ENCODE peak calls at places on chromosomes 6 and 20, in seven cellular contexts. One of them, this sample, is unnamed.

GRCh38 chr6:113696960-113697359 is 160.2 kb upstream of the MARCKS start:
- DNase-seq in suprapubic skin: no peak
- DNase-seq in upper lobe of right lung: no peak
- DNase-seq in foreskin keratinocyte: peak
- DNase-seq in tibial artery: no peak
- DNase-seq in uterus: no peak
- DNase-seq in A549: no peak
- DNase-seq in this sample: no peak

GRCh38 chr6:137234505-137234863 is 15.3 kb upstream of the IFNGR1 start:
- DNase-seq in foreskin keratinocyte: peak
- DNase-seq in upper lobe of right lung: no peak
- DNase-seq in uterus: no peak
- DNase-seq in tibial artery: no peak
- DNase-seq in suprapubic skin: no peak
- DNase-seq in A549: no peak
- DNase-seq in this sample: no peak

GRCh38 chr20:63740070-63740500 is 509 bp downstream of the SLC2A4RG start:
- DNase-seq in A549: no peak
- DNase-seq in foreskin keratinocyte: no peak
- DNase-seq in upper lobe of right lung: peak
- DNase-seq in uterus: peak
- DNase-seq in tibial artery: peak
- DNase-seq in suprapubic skin: no peak
- DNase-seq in this sample: peak

GRCh38 chr20:33275215-33275614 is 7.8 kb upstream of the BPIFB1 start:
- DNase-seq in A549: no peak
- DNase-seq in upper lobe of right lung: no peak
- DNase-seq in suprapubic skin: peak
- DNase-seq in uterus: no peak
- DNase-seq in foreskin keratinocyte: no peak
- DNase-seq in tibial artery: no peak
- DNase-seq in this sample: no peak

GRCh38 chr6:43716099-43716498 is 28.5 kb upstream of the MRPS18A start:
- DNase-seq in upper lobe of right lung: peak
- DNase-seq in tibial artery: no peak
- DNase-seq in uterus: peak
- DNase-seq in A549: no peak
- DNase-seq in foreskin keratinocyte: no peak
- DNase-seq in suprapubic skin: no peak
- DNase-seq in this sample: no peak

GRCh38 chr6:35465646-35466045 is 2.6 kb upstream of the RPL10A start:
- DNase-seq in upper lobe of right lung: no peak
- DNase-seq in suprapubic skin: no peak
- DNase-seq in foreskin keratinocyte: no peak
- DNase-seq in uterus: no peak
- DNase-seq in tibial artery: no peak
- DNase-seq in A549: no peak
- DNase-seq in this sample: no peak

GRCh38 chr6:67345946-67346345 is 1289.1 kb upstream of the ADGRB3 start:
- DNase-seq in uterus: no peak
- DNase-seq in foreskin keratinocyte: peak
- DNase-seq in tibial artery: no peak
- DNase-seq in upper lobe of right lung: no peak
- DNase-seq in suprapubic skin: no peak
- DNase-seq in A549: no peak
- DNase-seq in this sample: no peak

GRCh38 chr6:84764332-84765049 is at the start of gene TBX18:
- DNase-seq in upper lobe of right lung: peak
- DNase-seq in A549: peak
- DNase-seq in tibial artery: peak
- DNase-seq in suprapubic skin: peak
- DNase-seq in uterus: peak
- DNase-seq in foreskin keratinocyte: peak
- DNase-seq in this sample: peak

GRCh38 chr6:84193140-84193708 is 34.2 kb downstream of the CEP162 start:
- DNase-seq in uterus: no peak
- DNase-seq in suprapubic skin: no peak
- DNase-seq in foreskin keratinocyte: peak
- DNase-seq in A549: peak
- DNase-seq in upper lobe of right lung: no peak
- DNase-seq in tibial artery: no peak
- DNase-seq in this sample: no peak

GRCh38 chr6:111564482-111564945 is 41.2 kb downstream of the TRAF3IP2 start:
- DNase-seq in tibial artery: peak
- DNase-seq in A549: no peak
- DNase-seq in upper lobe of right lung: no peak
- DNase-seq in suprapubic skin: no peak
- DNase-seq in foreskin keratinocyte: no peak
- DNase-seq in uterus: peak
- DNase-seq in this sample: peak

GRCh38 chr20:38229376-38230252 is 30.9 kb downstream of the KIAA1755 start:
- DNase-seq in foreskin keratinocyte: no peak
- DNase-seq in A549: no peak
- DNase-seq in suprapubic skin: no peak
- DNase-seq in tibial artery: no peak
- DNase-seq in upper lobe of right lung: no peak
- DNase-seq in uterus: no peak
- DNase-seq in this sample: no peak

GRCh38 chr6:101203664-101204063 is 189.8 kb upstream of the GRIK2 start:
- DNase-seq in foreskin keratinocyte: no peak
- DNase-seq in A549: no peak
- DNase-seq in suprapubic skin: no peak
- DNase-seq in tibial artery: no peak
- DNase-seq in uterus: no peak
- DNase-seq in upper lobe of right lung: no peak
- DNase-seq in this sample: no peak

GRCh38 chr6:18389479-18389878 is 2.3 kb downstream of the RNF144B start:
- DNase-seq in uterus: no peak
- DNase-seq in foreskin keratinocyte: peak
- DNase-seq in tibial artery: no peak
- DNase-seq in upper lobe of right lung: no peak
- DNase-seq in A549: no peak
- DNase-seq in suprapubic skin: no peak
- DNase-seq in this sample: no peak

GRCh38 chr6:26196846-26197683 is 109.8 kb downstream of the HFE start:
- DNase-seq in uterus: peak
- DNase-seq in suprapubic skin: no peak
- DNase-seq in tibial artery: peak
- DNase-seq in upper lobe of right lung: no peak
- DNase-seq in A549: no peak
- DNase-seq in foreskin keratinocyte: peak
- DNase-seq in this sample: peak

GRCh38 chr20:63448050-63448449 is 24.4 kb downstream of the KCNQ2 start:
- DNase-seq in foreskin keratinocyte: no peak
- DNase-seq in A549: no peak
- DNase-seq in uterus: no peak
- DNase-seq in suprapubic skin: no peak
- DNase-seq in upper lobe of right lung: no peak
- DNase-seq in tibial artery: no peak
- DNase-seq in this sample: no peak

GRCh38 chr6:20960067-20960466 is 425.8 kb downstream of the CDKAL1 start:
- DNase-seq in suprapubic skin: no peak
- DNase-seq in uterus: no peak
- DNase-seq in upper lobe of right lung: no peak
- DNase-seq in A549: no peak
- DNase-seq in tibial artery: no peak
- DNase-seq in foreskin keratinocyte: no peak
- DNase-seq in this sample: no peak

GRCh38 chr6:39806277-39806676 is 14.1 kb downstream of the DAAM2 start:
- DNase-seq in foreskin keratinocyte: no peak
- DNase-seq in tibial artery: no peak
- DNase-seq in A549: no peak
- DNase-seq in suprapubic skin: no peak
- DNase-seq in uterus: no peak
- DNase-seq in upper lobe of right lung: no peak
- DNase-seq in this sample: no peak

GRCh38 chr6:4588163-4588562 is 188.0 kb upstream of the CDYL start:
- DNase-seq in suprapubic skin: no peak
- DNase-seq in uterus: no peak
- DNase-seq in A549: no peak
- DNase-seq in foreskin keratinocyte: no peak
- DNase-seq in upper lobe of right lung: no peak
- DNase-seq in tibial artery: no peak
- DNase-seq in this sample: no peak

GRCh38 chr20:2446845-2447244 is 23.7 kb downstream of the SNRPB start:
- DNase-seq in uterus: no peak
- DNase-seq in upper lobe of right lung: no peak
- DNase-seq in tibial artery: no peak
- DNase-seq in A549: no peak
- DNase-seq in suprapubic skin: no peak
- DNase-seq in foreskin keratinocyte: no peak
- DNase-seq in this sample: no peak

GRCh38 chr20:62159835-62160234 is 16.3 kb downstream of the SS18L1 start:
- DNase-seq in uterus: no peak
- DNase-seq in upper lobe of right lung: no peak
- DNase-seq in foreskin keratinocyte: peak
- DNase-seq in tibial artery: no peak
- DNase-seq in A549: no peak
- DNase-seq in suprapubic skin: no peak
- DNase-seq in this sample: no peak

GRCh38 chr20:17344775-17345174 is 117.9 kb downstream of the PCSK2 start:
- DNase-seq in upper lobe of right lung: no peak
- DNase-seq in tibial artery: no peak
- DNase-seq in foreskin keratinocyte: no peak
- DNase-seq in uterus: no peak
- DNase-seq in suprapubic skin: no peak
- DNase-seq in A549: no peak
- DNase-seq in this sample: no peak

GRCh38 chr6:17001188-17001587 is 100.7 kb upstream of the STMND1 start:
- DNase-seq in suprapubic skin: no peak
- DNase-seq in uterus: no peak
- DNase-seq in upper lobe of right lung: no peak
- DNase-seq in A549: no peak
- DNase-seq in tibial artery: no peak
- DNase-seq in foreskin keratinocyte: no peak
- DNase-seq in this sample: no peak

GRCh38 chr6:128518531-128519131 is 1.8 kb downstream of the PTPRK start:
- DNase-seq in uterus: no peak
- DNase-seq in upper lobe of right lung: no peak
- DNase-seq in foreskin keratinocyte: no peak
- DNase-seq in A549: no peak
- DNase-seq in tibial artery: no peak
- DNase-seq in suprapubic skin: no peak
- DNase-seq in this sample: no peak
- H3K27ac ChIP-seq in uterus: peak
- H3K27ac ChIP-seq in upper lobe of right lung: peak
- H3K27ac ChIP-seq in foreskin keratinocyte: peak
- H3K27ac ChIP-seq in A549: peak
- H3K27ac ChIP-seq in tibial artery: peak
- H3K27ac ChIP-seq in suprapubic skin: peak
- H3K27ac ChIP-seq in this sample: no peak

GRCh38 chr6:131954775-131955107 is 3.6 kb upstream of the CCN2 start:
- DNase-seq in A549: peak
- DNase-seq in suprapubic skin: no peak
- DNase-seq in tibial artery: no peak
- DNase-seq in upper lobe of right lung: no peak
- DNase-seq in uterus: peak
- DNase-seq in foreskin keratinocyte: peak
- DNase-seq in this sample: peak
- H3K27ac ChIP-seq in A549: peak
- H3K27ac ChIP-seq in suprapubic skin: no peak
- H3K27ac ChIP-seq in tibial artery: peak
- H3K27ac ChIP-seq in upper lobe of right lung: peak
- H3K27ac ChIP-seq in uterus: peak
- H3K27ac ChIP-seq in foreskin keratinocyte: no peak
- H3K27ac ChIP-seq in this sample: peak

GRCh38 chr6:143224516-143224915 is 163.8 kb downstream of the AIG1 start:
- DNase-seq in A549: no peak
- DNase-seq in foreskin keratinocyte: peak
- DNase-seq in suprapubic skin: no peak
- DNase-seq in tibial artery: no peak
- DNase-seq in upper lobe of right lung: no peak
- DNase-seq in uterus: no peak
- DNase-seq in this sample: no peak

GRCh38 chr6:143225929-143226328 is 165.2 kb downstream of the AIG1 start:
- DNase-seq in A549: no peak
- DNase-seq in uterus: no peak
- DNase-seq in upper lobe of right lung: no peak
- DNase-seq in foreskin keratinocyte: peak
- DNase-seq in tibial artery: no peak
- DNase-seq in suprapubic skin: no peak
- DNase-seq in this sample: no peak

GRCh38 chr6:143222758-143223334 is 162.2 kb downstream of the AIG1 start:
- DNase-seq in tibial artery: no peak
- DNase-seq in upper lobe of right lung: no peak
- DNase-seq in suprapubic skin: no peak
- DNase-seq in uterus: no peak
- DNase-seq in A549: no peak
- DNase-seq in foreskin keratinocyte: no peak
- DNase-seq in this sample: no peak

GRCh38 chr6:143222310-143222709 is 161.6 kb downstream of the AIG1 start:
- DNase-seq in tibial artery: no peak
- DNase-seq in upper lobe of right lung: no peak
- DNase-seq in foreskin keratinocyte: no peak
- DNase-seq in A549: no peak
- DNase-seq in suprapubic skin: no peak
- DNase-seq in uterus: no peak
- DNase-seq in this sample: no peak

DNA sequence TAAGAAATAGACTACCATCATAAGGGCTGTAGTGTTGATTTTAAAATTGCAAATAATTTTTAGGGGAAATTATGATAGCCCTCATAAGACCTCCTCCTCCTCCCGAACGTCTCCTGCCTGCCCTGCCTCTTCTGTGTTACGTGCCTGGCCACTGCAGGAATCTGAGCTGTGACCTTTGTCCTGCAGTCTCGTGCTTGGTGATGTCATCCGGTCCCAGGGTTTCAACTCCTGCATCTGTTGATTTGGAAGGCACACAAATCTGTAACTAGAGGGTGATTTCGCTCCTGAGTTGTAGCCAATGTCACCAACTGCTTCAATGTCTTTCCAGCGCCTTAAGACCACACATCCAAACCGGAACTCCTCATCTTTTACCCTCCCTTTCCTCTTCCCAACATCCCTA is 163.2 kb downstream of the AIG1 start:
- DNase-seq in uterus: peak
- DNase-seq in A549: peak
- DNase-seq in upper lobe of right lung: no peak
- DNase-seq in foreskin keratinocyte: no peak
- DNase-seq in tibial artery: peak
- DNase-seq in suprapubic skin: no peak
- DNase-seq in this sample: no peak
- H3K27ac ChIP-seq in uterus: no peak
- H3K27ac ChIP-seq in A549: no peak
- H3K27ac ChIP-seq in upper lobe of right lung: no peak
- H3K27ac ChIP-seq in foreskin keratinocyte: peak
- H3K27ac ChIP-seq in tibial artery: peak
- H3K27ac ChIP-seq in suprapubic skin: no peak
- H3K27ac ChIP-seq in this sample: no peak

GRCh38 chr6:87436435-87436834 is 28.7 kb downstream of the CFAP206 start:
- DNase-seq in foreskin keratinocyte: peak
- DNase-seq in tibial artery: peak
- DNase-seq in uterus: peak
- DNase-seq in upper lobe of right lung: no peak
- DNase-seq in suprapubic skin: no peak
- DNase-seq in A549: peak
- DNase-seq in this sample: peak

GRCh38 chr6:87430499-87430898 is 22.7 kb downstream of the CFAP206 start:
- DNase-seq in foreskin keratinocyte: no peak
- DNase-seq in A549: no peak
- DNase-seq in uterus: no peak
- DNase-seq in tibial artery: no peak
- DNase-seq in suprapubic skin: no peak
- DNase-seq in upper lobe of right lung: no peak
- DNase-seq in this sample: no peak

GRCh38 chr6:87426789-87427188 is 19.0 kb downstream of the CFAP206 start:
- DNase-seq in uterus: no peak
- DNase-seq in tibial artery: no peak
- DNase-seq in A549: no peak
- DNase-seq in foreskin keratinocyte: no peak
- DNase-seq in suprapubic skin: no peak
- DNase-seq in upper lobe of right lung: no peak
- DNase-seq in this sample: no peak

GRCh38 chr6:87431263-87431662 is 23.5 kb downstream of the CFAP206 start:
- DNase-seq in upper lobe of right lung: no peak
- DNase-seq in tibial artery: no peak
- DNase-seq in uterus: no peak
- DNase-seq in suprapubic skin: no peak
- DNase-seq in A549: peak
- DNase-seq in foreskin keratinocyte: peak
- DNase-seq in this sample: no peak
- H3K27ac ChIP-seq in upper lobe of right lung: no peak
- H3K27ac ChIP-seq in tibial artery: no peak
- H3K27ac ChIP-seq in uterus: no peak
- H3K27ac ChIP-seq in suprapubic skin: no peak
- H3K27ac ChIP-seq in A549: no peak
- H3K27ac ChIP-seq in foreskin keratinocyte: no peak
- H3K27ac ChIP-seq in this sample: no peak